ENCODE peak calls at places on chromosomes 13 and 19, in seven cellular contexts. M, H, Q, Z, X, D and K are unnamed samples.

GRCh38 chr19:56671613-56671994 is at the start of gene ZNF835:
- DNase-seq in X (peak; percentile 22), H (peak; percentile 40), Q (peak; percentile 97), Z (no peak), M (peak; percentile 71), D (peak; percentile 97), K (peak; percentile 86)

GRCh38 chr13:108609353-108609752 is 20.1 kb upstream of the MYO16 start:
- DNase-seq in H (no peak), M (no peak), D (no peak), Q (no peak), Z (no peak), X (peak; percentile 16), K (no peak)

GRCh38 chr19:6211632-6212402 is 68.0 kb downstream of the MLLT1 start:
- DNase-seq in Z (no peak), H (no peak), D (no peak), M (no peak), Q (no peak), X (no peak), K (peak; percentile 9)

GRCh38 chr13:25752957-25753540 is 298.8 kb downstream of the SHISA2 start:
- DNase-seq in H (peak; percentile 87), D (no peak), X (peak; percentile 78), Z (no peak), M (no peak), Q (peak; percentile 44), K (no peak)

GRCh38 chr19:56120371-56121179 is 520 bp downstream of the ZNF787 start:
- DNase-seq in X (peak; percentile 74), M (peak; percentile 73), Q (peak; percentile 83), D (no peak), H (peak; percentile 53), Z (peak; percentile 90), K (no peak)

GRCh38 chr19:13301627-13302334 is 151.6 kb downstream of the IER2 start:
- DNase-seq in X (no peak), H (no peak), Z (no peak), D (no peak), M (no peak), Q (no peak), K (no peak)

GRCh38 chr13:32722340-32722739 is 136.1 kb downstream of the PDS5B start:
- DNase-seq in D (no peak), H (no peak), Q (no peak), Z (no peak), M (no peak), X (no peak), K (no peak)

GRCh38 chr19:52231154-52231565 is 38.2 kb upstream of the ZNF766 start:
- DNase-seq in Z (no peak), Q (no peak), M (no peak), H (peak; percentile 2), D (no peak), X (peak; percentile 24), K (no peak)

GRCh38 chr13:28817204-28817603 is 2.9 kb upstream of the MTUS2 start:
- DNase-seq in M (no peak), D (no peak), X (no peak), H (no peak), Z (no peak), Q (no peak), K (no peak)

GRCh38 chr13:78978381-78978998 is 319.5 kb upstream of the OBI1 start:
- DNase-seq in X (peak; percentile 82), Q (no peak), M (peak; percentile 11), H (peak; percentile 68), D (no peak), Z (peak; percentile 47), K (no peak)

GRCh38 chr13:71879129-71879535 is 12.1 kb upstream of the DACH1 start:
- DNase-seq in Q (no peak), D (no peak), H (peak; percentile 21), M (no peak), Z (no peak), X (peak; percentile 69), K (no peak)
- TF ChIP-seq CTCF in Q (peak; percentile 70), D (peak; percentile 67), H (peak; percentile 72), M (peak; percentile 46), Z (peak; percentile 65), X (peak; percentile 75), K (peak; percentile 80)

DNA sequence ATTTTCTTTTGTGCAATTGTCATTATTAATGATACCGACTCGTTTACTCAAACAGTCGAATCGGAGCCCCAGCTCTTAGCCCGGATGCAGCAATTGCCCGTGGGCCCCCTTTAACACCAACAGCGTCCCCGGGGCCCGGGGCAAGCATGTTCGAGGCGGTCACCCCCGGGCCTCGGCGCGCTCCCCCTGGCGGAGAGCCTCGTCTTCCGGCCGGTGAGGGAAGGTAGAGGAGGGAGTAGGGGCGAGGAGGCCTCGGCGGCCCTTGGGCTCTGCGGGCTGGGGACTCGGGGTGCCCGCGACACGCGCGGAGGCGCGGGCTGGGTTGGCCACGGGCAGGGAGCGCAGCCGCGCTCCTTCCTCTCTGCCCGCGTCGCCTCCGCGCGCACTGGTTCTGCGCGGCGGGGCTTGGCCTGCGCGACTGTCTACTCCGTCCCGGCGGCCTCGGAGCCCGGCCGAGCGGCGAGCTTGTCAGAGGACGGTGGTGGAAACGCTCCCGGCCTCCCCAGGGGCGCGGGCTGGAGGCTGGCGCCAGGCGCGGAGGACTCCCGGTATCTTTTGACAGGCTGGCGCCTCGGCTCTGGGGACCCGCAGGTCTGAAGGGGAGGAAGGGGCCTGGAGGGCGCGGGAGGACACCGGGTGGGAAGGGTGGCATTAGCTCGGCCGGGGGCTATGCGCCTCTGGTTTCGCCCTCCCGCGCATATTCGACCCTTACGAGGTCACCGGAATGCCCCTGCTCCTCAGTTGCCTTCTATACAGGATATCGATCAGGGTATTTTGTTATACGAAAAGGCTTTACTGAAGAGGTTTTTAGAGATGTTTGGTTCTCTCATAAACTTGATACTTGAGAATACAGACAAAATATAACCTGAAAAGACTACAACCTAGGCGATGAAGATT is 1.5 kb downstream of the BIVM start:
- DNase-seq in D (peak; percentile 66), Q (peak; percentile 86), M (peak; percentile 62), X (peak; percentile 76), H (peak; percentile 57), Z (peak; percentile 85), K (peak; percentile 26)
- TF ChIP-seq CTCF in D (peak; percentile 63), Q (peak; percentile 87), M (peak; percentile 69), X (peak; percentile 55), H (peak; percentile 85), Z (peak; percentile 91), K (peak; percentile 51)

GRCh38 chr19:39375929-39376328 is 15.0 kb downstream of the PAF1 start:
- DNase-seq in X (no peak), M (no peak), H (no peak), Q (no peak), D (no peak), Z (no peak), K (no peak)

GRCh38 chr19:39369200-39369599 is 21.7 kb downstream of the PAF1 start:
- DNase-seq in H (no peak), M (no peak), Z (no peak), X (no peak), Q (no peak), D (no peak), K (no peak)

GRCh38 chr19:39372941-39373340 is 18.0 kb downstream of the PAF1 start:
- DNase-seq in D (no peak), Q (no peak), Z (no peak), M (no peak), H (no peak), X (peak; percentile 59), K (no peak)

GRCh38 chr19:39370735-39371134 is 20.2 kb downstream of the PAF1 start:
- DNase-seq in D (no peak), Q (no peak), Z (no peak), X (no peak), M (no peak), H (no peak), K (no peak)

DNA sequence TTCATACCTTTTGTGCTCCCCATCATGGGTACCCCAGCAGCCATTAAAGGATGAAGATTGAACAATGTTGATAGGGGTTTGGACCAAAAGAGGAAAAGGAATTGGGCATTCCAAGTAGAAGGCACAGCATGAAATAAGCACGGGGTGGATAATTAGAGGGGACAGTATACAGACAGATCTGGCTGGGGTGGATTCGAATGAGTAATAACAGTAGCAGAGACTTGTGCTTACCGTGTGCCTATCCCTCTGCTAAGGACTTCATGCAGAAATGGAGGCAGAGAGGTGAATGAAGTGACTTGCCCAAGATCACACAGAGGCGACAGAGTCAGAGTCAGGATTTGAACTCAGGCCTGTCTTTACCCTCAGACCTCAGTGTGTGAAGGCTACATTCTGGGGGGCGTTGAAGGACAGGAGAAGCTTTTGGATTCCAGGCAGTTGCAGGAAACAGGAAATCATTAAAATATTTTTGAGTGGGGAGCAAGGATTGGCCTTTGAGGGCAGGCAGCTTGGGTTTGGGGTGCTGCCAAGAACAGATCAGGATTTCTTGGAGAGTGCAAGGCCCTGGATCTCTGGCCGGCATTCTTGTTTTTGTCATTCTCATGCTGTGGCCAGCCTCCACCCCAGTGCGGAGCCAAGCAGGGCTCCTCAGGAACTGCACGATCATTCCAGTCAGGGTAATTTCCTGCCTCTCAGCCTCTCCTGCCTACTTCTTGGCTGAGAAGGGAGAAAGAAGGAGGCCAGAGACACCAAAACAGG is 18.7 kb downstream of the PAF1 start:
- DNase-seq in Q (peak; percentile 82), D (peak; percentile 59), M (no peak), Z (no peak), X (peak; percentile 98), H (peak; percentile 75), K (no peak)
- TF ChIP-seq CTCF in Q (peak; percentile 9), D (no peak), M (no peak), Z (no peak), X (no peak), H (no peak), K (no peak)

GRCh38 chr19:16661480-16662034 is 618 bp downstream of the TMEM38A start:
- DNase-seq in Q (peak; percentile 71), D (no peak), M (no peak), Z (peak; percentile 38), H (no peak), X (no peak), K (no peak)

GRCh38 chr19:16660763-16661479 is at the start of gene TMEM38A:
- DNase-seq in D (no peak), Q (peak; percentile 62), M (peak; percentile 4), X (no peak), H (no peak), Z (peak; percentile 53), K (no peak)

GRCh38 chr19:16657384-16657783 is 2.6 kb downstream of the SMIM7 start:
- DNase-seq in Z (no peak), D (no peak), M (no peak), X (no peak), H (no peak), Q (no peak), K (no peak)

GRCh38 chr19:16659464-16659831 is 496 bp downstream of the SMIM7 start:
- DNase-seq in D (no peak), Q (no peak), X (no peak), M (no peak), H (no peak), Z (no peak), K (no peak)

DNA sequence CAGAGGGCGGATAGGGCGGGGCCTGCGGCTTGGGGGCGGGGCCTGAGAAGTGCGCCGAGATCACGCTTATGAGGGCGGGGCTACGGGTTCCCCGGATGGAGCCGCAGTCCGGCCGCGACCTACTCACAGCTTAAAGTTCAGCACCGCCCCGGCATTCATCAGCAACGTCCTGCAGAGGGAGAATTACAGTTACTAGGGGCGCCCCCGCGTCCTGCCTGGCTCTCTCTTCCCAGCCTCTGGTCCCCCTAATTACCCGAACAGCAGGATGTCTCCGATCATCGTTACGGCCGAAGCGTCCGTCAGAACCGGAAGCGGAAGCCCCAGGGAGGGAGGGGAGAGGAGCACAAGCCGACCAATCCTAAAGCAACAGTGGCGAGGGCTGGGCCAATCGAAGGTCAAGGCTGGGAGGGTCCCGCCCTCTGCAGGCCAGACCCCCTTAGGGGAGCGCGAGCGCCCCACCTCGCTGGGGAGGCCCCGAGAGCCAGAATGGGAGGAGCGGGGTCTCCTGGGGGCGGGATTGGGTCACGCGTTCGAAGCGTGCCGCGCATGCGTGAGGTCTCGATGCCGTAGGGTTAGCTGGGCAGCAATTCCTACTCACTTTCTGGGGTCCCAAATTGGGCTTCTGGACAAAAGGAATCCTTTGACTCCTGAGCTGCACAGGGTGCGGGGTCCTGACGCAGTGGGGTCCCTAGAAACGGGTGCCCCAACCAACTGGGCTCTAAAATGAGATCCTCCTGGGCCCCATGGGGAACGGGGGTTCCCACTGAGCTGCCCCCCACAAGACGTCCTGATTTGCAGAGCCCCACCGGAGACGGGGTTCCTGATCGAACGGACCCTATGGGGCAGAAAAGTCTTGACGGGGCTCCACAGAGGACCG is at the start of gene SMIM7:
- DNase-seq in Q (peak; percentile 98), Z (peak; percentile 98), M (peak; percentile 97), H (peak; percentile 97), X (peak; percentile 99), D (peak; percentile 99), K (peak; percentile 89)
- TF ChIP-seq CTCF in Q (no peak), Z (peak; percentile 41), M (no peak), H (peak; percentile 20), X (no peak), D (peak; percentile 62), K (peak; percentile 34)